ENCODE peak calls at places on chromosomes 12 and 14, in five cellular contexts. One of them, this sample, is unnamed.

GRCh38 chr14:45246633-45247173 is 6.3 kb downstream of the MIS18BP1 start:
- DNase-seq in A549: no peak
- DNase-seq in HepG2: no peak
- DNase-seq in GM12878: no peak
- DNase-seq in K562: no peak
- DNase-seq in this sample: no peak

GRCh38 chr12:51923506-51924365 is 16.4 kb downstream of the ACVRL1 start:
- DNase-seq in A549: peak
- DNase-seq in HepG2: no peak
- DNase-seq in GM12878: no peak
- DNase-seq in K562: peak
- DNase-seq in this sample: peak

GRCh38 chr12:12837025-12837872 is 24.1 kb downstream of the DDX47 start:
- DNase-seq in A549: peak
- DNase-seq in HepG2: peak
- DNase-seq in GM12878: no peak
- DNase-seq in K562: peak
- DNase-seq in this sample: peak

GRCh38 chr14:79514700-79515099 is 696.6 kb downstream of the DIO2 start:
- DNase-seq in A549: no peak
- DNase-seq in HepG2: no peak
- DNase-seq in GM12878: no peak
- DNase-seq in K562: no peak
- DNase-seq in this sample: peak

GRCh38 chr12:6370994-6371754 is 4.2 kb downstream of the SCNN1A start:
- DNase-seq in A549: peak
- DNase-seq in HepG2: peak
- DNase-seq in GM12878: peak
- DNase-seq in K562: peak
- DNase-seq in this sample: peak

GRCh38 chr14:104109121-104109541 is 23.6 kb downstream of the ASPG start:
- DNase-seq in A549: no peak
- DNase-seq in HepG2: no peak
- DNase-seq in GM12878: no peak
- DNase-seq in K562: no peak
- DNase-seq in this sample: no peak

GRCh38 chr14:100498068-100498467 is 89.1 kb downstream of the BEGAIN start:
- DNase-seq in A549: no peak
- DNase-seq in HepG2: no peak
- DNase-seq in GM12878: no peak
- DNase-seq in K562: no peak
- DNase-seq in this sample: no peak

GRCh38 chr12:108930155-108930554 is 50.3 kb downstream of the DAO start:
- DNase-seq in A549: no peak
- DNase-seq in HepG2: no peak
- DNase-seq in GM12878: peak
- DNase-seq in K562: no peak
- DNase-seq in this sample: no peak

GRCh38 chr14:88352299-88353097 is 29.4 kb upstream of the KCNK10 start:
- DNase-seq in A549: no peak
- DNase-seq in HepG2: no peak
- DNase-seq in GM12878: no peak
- DNase-seq in K562: no peak
- DNase-seq in this sample: no peak

GRCh38 chr12:83664650-83665049 is 977.9 kb downstream of the TMTC2 start:
- DNase-seq in A549: no peak
- DNase-seq in HepG2: no peak
- DNase-seq in GM12878: no peak
- DNase-seq in K562: no peak
- DNase-seq in this sample: no peak

GRCh38 chr14:67734675-67735074 is 33.0 kb downstream of the RDH12 start:
- DNase-seq in A549: no peak
- DNase-seq in HepG2: no peak
- DNase-seq in GM12878: no peak
- DNase-seq in K562: no peak
- DNase-seq in this sample: peak

GRCh38 chr12:98893601-98894411 is 248.7 kb downstream of the APAF1 start:
- DNase-seq in A549: no peak
- DNase-seq in HepG2: no peak
- DNase-seq in GM12878: no peak
- DNase-seq in K562: no peak
- DNase-seq in this sample: peak

GRCh38 chr12:88057994-88058718 is 29.0 kb upstream of the C12orf50 start:
- DNase-seq in A549: no peak
- DNase-seq in HepG2: no peak
- DNase-seq in GM12878: no peak
- DNase-seq in K562: no peak
- DNase-seq in this sample: no peak

GRCh38 chr12:62711626-62712305 is 223.2 kb downstream of the PPM1H start:
- DNase-seq in A549: no peak
- DNase-seq in HepG2: no peak
- DNase-seq in GM12878: no peak
- DNase-seq in K562: no peak
- DNase-seq in this sample: no peak

GRCh38 chr12:93459097-93459496 is 8.2 kb upstream of the MRPL42 start:
- DNase-seq in A549: no peak
- DNase-seq in HepG2: no peak
- DNase-seq in GM12878: no peak
- DNase-seq in K562: no peak
- DNase-seq in this sample: no peak

GRCh38 chr12:83476695-83477094 is 790.0 kb downstream of the TMTC2 start:
- DNase-seq in A549: no peak
- DNase-seq in HepG2: no peak
- DNase-seq in GM12878: no peak
- DNase-seq in K562: no peak
- DNase-seq in this sample: no peak

GRCh38 chr14:75806247-75806876 is 145.3 kb downstream of the TTLL5 start:
- DNase-seq in A549: no peak
- DNase-seq in HepG2: no peak
- DNase-seq in GM12878: no peak
- DNase-seq in K562: no peak
- DNase-seq in this sample: no peak

GRCh38 chr12:79174656-79175055 is 310.1 kb downstream of the SYT1 start:
- DNase-seq in A549: peak
- DNase-seq in HepG2: peak
- DNase-seq in GM12878: no peak
- DNase-seq in K562: no peak
- DNase-seq in this sample: peak

GRCh38 chr12:122836027-122836921 is 1.0 kb downstream of the HIP1R start:
- DNase-seq in A549: peak
- DNase-seq in HepG2: peak
- DNase-seq in GM12878: peak
- DNase-seq in K562: peak
- DNase-seq in this sample: peak

GRCh38 chr14:88168498-88169165 is 154.4 kb downstream of the KCNK10 start:
- DNase-seq in A549: peak
- DNase-seq in HepG2: peak
- DNase-seq in GM12878: no peak
- DNase-seq in K562: peak
- DNase-seq in this sample: peak

GRCh38 chr12:126247936-126248335 is 1182.7 kb downstream of the AACS start:
- DNase-seq in A549: no peak
- DNase-seq in HepG2: no peak
- DNase-seq in GM12878: no peak
- DNase-seq in K562: no peak
- DNase-seq in this sample: no peak

GRCh38 chr12:130131025-130131424 is 31.2 kb upstream of the FZD10 start:
- DNase-seq in A549: no peak
- DNase-seq in HepG2: no peak
- DNase-seq in GM12878: no peak
- DNase-seq in K562: no peak
- DNase-seq in this sample: no peak

GRCh38 chr12:106903241-106903950 is 52.3 kb upstream of the TMEM263 start:
- DNase-seq in A549: peak
- DNase-seq in HepG2: peak
- DNase-seq in GM12878: no peak
- DNase-seq in K562: peak
- DNase-seq in this sample: peak

GRCh38 chr12:82781288-82782078 is 94.8 kb downstream of the TMTC2 start:
- DNase-seq in A549: no peak
- DNase-seq in HepG2: no peak
- DNase-seq in GM12878: no peak
- DNase-seq in K562: no peak
- DNase-seq in this sample: peak

GRCh38 chr14:66634876-66635275 is 126.9 kb downstream of the GPHN start:
- DNase-seq in A549: no peak
- DNase-seq in HepG2: peak
- DNase-seq in GM12878: no peak
- DNase-seq in K562: no peak
- DNase-seq in this sample: no peak

GRCh38 chr14:105067140-105067968 is 2.1 kb upstream of the GPR132 start:
- DNase-seq in A549: no peak
- DNase-seq in HepG2: no peak
- DNase-seq in GM12878: peak
- DNase-seq in K562: no peak
- DNase-seq in this sample: no peak

GRCh38 chr12:92051441-92051840 is 94.2 kb downstream of the BTG1 start:
- DNase-seq in A549: no peak
- DNase-seq in HepG2: no peak
- DNase-seq in GM12878: no peak
- DNase-seq in K562: no peak
- DNase-seq in this sample: no peak

GRCh38 chr12:119061208-119061796 is 80.0 kb downstream of the SRRM4 start:
- DNase-seq in A549: no peak
- DNase-seq in HepG2: peak
- DNase-seq in GM12878: no peak
- DNase-seq in K562: peak
- DNase-seq in this sample: peak

GRCh38 chr12:90959538-90960139 is 4.7 kb upstream of the CCER1 start:
- DNase-seq in A549: peak
- DNase-seq in HepG2: peak
- DNase-seq in GM12878: no peak
- DNase-seq in K562: peak
- DNase-seq in this sample: peak

GRCh38 chr14:29442720-29443119 is 484.9 kb downstream of the PRKD1 start:
- DNase-seq in A549: no peak
- DNase-seq in HepG2: no peak
- DNase-seq in GM12878: no peak
- DNase-seq in K562: no peak
- DNase-seq in this sample: no peak
- TF ChIP-seq JUNB in A549: no peak
- TF ChIP-seq JUNB in HepG2: no peak
- TF ChIP-seq JUNB in GM12878: no peak
- TF ChIP-seq JUNB in K562: no peak
- TF ChIP-seq JUNB in this sample: no peak

DNA sequence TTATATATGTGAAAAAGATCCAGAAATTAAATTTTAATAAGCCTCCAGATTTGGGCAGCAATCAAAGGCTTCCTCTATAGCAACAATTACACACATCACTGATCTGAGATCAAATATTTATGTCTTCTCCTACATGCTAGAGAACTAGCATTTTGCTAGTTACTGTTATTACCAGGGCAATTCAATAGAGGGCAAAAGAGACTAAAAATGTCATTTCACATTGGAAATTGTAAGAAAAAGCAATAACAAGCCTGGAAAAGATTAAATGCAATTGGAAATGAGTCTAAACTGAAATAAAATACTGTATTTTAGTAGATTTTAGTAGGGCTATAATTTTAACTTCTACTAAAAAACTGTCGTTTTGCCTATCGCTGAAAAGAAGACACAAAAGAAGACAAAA is 32.6 kb upstream of the ANO6 start:
- DNase-seq in A549: peak
- DNase-seq in HepG2: peak
- DNase-seq in GM12878: no peak
- DNase-seq in K562: no peak
- DNase-seq in this sample: no peak
- TF ChIP-seq JUNB in A549: no peak
- TF ChIP-seq JUNB in HepG2: no peak
- TF ChIP-seq JUNB in GM12878: no peak
- TF ChIP-seq JUNB in K562: no peak
- TF ChIP-seq JUNB in this sample: no peak

DNA sequence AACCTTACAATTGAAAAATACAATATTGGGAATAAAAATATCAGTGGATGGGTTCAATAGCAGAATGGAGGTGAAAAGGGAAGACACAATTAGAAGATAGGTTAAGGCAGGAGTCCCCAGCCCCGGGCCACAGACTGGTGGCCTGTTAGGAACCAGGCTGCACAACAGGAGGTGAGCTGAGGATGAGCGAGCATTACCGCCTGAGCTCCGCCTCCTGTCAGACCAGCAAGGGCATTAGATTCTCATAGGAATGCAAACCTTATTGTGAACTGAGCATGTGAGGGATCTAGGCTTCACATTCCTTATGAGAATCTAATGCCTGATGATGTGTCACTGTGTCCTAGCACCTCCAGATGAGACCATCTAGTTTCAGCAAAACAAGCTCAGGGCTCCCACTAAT is 27.3 kb upstream of the ST8SIA1 start:
- DNase-seq in A549: no peak
- DNase-seq in HepG2: no peak
- DNase-seq in GM12878: no peak
- DNase-seq in K562: no peak
- DNase-seq in this sample: peak
- TF ChIP-seq JUNB in A549: no peak
- TF ChIP-seq JUNB in HepG2: no peak
- TF ChIP-seq JUNB in GM12878: no peak
- TF ChIP-seq JUNB in K562: no peak
- TF ChIP-seq JUNB in this sample: no peak

DNA sequence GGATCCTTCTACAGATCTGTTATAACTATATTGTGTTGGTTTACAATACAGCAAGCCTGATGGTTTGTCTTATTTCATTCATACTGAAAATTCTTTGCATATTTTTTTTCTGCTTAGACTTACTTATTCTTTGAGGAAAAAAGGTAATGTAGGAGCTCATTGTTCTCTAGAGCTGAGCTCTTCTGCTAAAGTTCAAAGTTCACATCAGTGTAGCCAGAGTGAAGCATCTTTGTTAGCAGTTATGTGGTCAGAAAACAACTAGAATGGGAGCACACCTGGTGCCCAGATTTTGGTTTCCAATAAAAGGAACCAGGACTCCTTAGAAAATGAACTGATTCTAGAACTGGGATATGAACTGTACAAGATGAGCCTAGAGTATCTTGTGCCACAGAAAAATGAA is 10.3 kb downstream of the GPX2 start:
- DNase-seq in A549: no peak
- DNase-seq in HepG2: peak
- DNase-seq in GM12878: no peak
- DNase-seq in K562: no peak
- DNase-seq in this sample: no peak
- TF ChIP-seq JUNB in A549: no peak
- TF ChIP-seq JUNB in HepG2: no peak
- TF ChIP-seq JUNB in GM12878: no peak
- TF ChIP-seq JUNB in K562: no peak
- TF ChIP-seq JUNB in this sample: no peak

GRCh38 chr12:111773801-111774551 is 7.2 kb downstream of the ALDH2 start:
- DNase-seq in A549: no peak
- DNase-seq in HepG2: peak
- DNase-seq in GM12878: no peak
- DNase-seq in K562: no peak
- DNase-seq in this sample: no peak
- TF ChIP-seq JUNB in A549: no peak
- TF ChIP-seq JUNB in HepG2: no peak
- TF ChIP-seq JUNB in GM12878: no peak
- TF ChIP-seq JUNB in K562: no peak
- TF ChIP-seq JUNB in this sample: no peak

GRCh38 chr12:132475304-132476037 is 14.5 kb upstream of the FBRSL1 start:
- DNase-seq in A549: no peak
- DNase-seq in HepG2: no peak
- DNase-seq in GM12878: no peak
- DNase-seq in K562: no peak
- DNase-seq in this sample: no peak
- TF ChIP-seq JUNB in A549: no peak
- TF ChIP-seq JUNB in HepG2: no peak
- TF ChIP-seq JUNB in GM12878: no peak
- TF ChIP-seq JUNB in K562: no peak
- TF ChIP-seq JUNB in this sample: no peak